ENCODE peak calls at places on chromosome 17, in ten cellular contexts. One of them, this sample, is unnamed.

GRCh38 chr17:30173649-30174048 is 57.0 kb downstream of the NSRP1 start:
- DNase-seq in neural progenitor cell: no peak
- DNase-seq in GF-D8: no peak
- DNase-seq in non-pigmented ciliary epithelial cell: no peak
- DNase-seq in IMR-90: no peak
- DNase-seq in neural crest cell: no peak
- DNase-seq in RPMI7951: no peak
- DNase-seq in BJ: no peak
- DNase-seq in EL: no peak
- DNase-seq in GM23248: no peak
- DNase-seq in this sample: no peak

GRCh38 chr17:64147110-64148016 is 17.4 kb upstream of the ERN1 start:
- DNase-seq in BJ: no peak
- DNase-seq in IMR-90: no peak
- DNase-seq in RPMI7951: no peak
- DNase-seq in neural progenitor cell: no peak
- DNase-seq in neural crest cell: no peak
- DNase-seq in GM23248: peak
- DNase-seq in non-pigmented ciliary epithelial cell: no peak
- DNase-seq in GF-D8: no peak
- DNase-seq in EL: peak
- DNase-seq in this sample: no peak

GRCh38 chr17:8532021-8532420 is 96.3 kb downstream of the NDEL1 start:
- DNase-seq in GF-D8: no peak
- DNase-seq in GM23248: peak
- DNase-seq in neural crest cell: no peak
- DNase-seq in BJ: no peak
- DNase-seq in IMR-90: peak
- DNase-seq in EL: no peak
- DNase-seq in RPMI7951: no peak
- DNase-seq in non-pigmented ciliary epithelial cell: no peak
- DNase-seq in neural progenitor cell: no peak
- DNase-seq in this sample: no peak

GRCh38 chr17:37488009-37488604 is 1.6 kb upstream of the DUSP14 start:
- DNase-seq in IMR-90: peak
- DNase-seq in GM23248: peak
- DNase-seq in non-pigmented ciliary epithelial cell: peak
- DNase-seq in RPMI7951: peak
- DNase-seq in neural crest cell: no peak
- DNase-seq in BJ: peak
- DNase-seq in EL: peak
- DNase-seq in neural progenitor cell: peak
- DNase-seq in GF-D8: peak
- DNase-seq in this sample: peak

GRCh38 chr17:29400818-29401217 is 10.7 kb downstream of the TAOK1 start:
- DNase-seq in non-pigmented ciliary epithelial cell: no peak
- DNase-seq in neural progenitor cell: no peak
- DNase-seq in GM23248: no peak
- DNase-seq in BJ: no peak
- DNase-seq in RPMI7951: no peak
- DNase-seq in EL: no peak
- DNase-seq in GF-D8: no peak
- DNase-seq in IMR-90: no peak
- DNase-seq in neural crest cell: no peak
- DNase-seq in this sample: no peak

GRCh38 chr17:61536417-61536955 is 54.5 kb downstream of the NACA2 start:
- DNase-seq in RPMI7951: peak
- DNase-seq in BJ: no peak
- DNase-seq in GF-D8: no peak
- DNase-seq in non-pigmented ciliary epithelial cell: no peak
- DNase-seq in neural crest cell: no peak
- DNase-seq in IMR-90: peak
- DNase-seq in GM23248: no peak
- DNase-seq in neural progenitor cell: no peak
- DNase-seq in EL: peak
- DNase-seq in this sample: peak

GRCh38 chr17:47685556-47686275 is 8.2 kb upstream of the TBKBP1 start:
- DNase-seq in neural crest cell: no peak
- DNase-seq in non-pigmented ciliary epithelial cell: no peak
- DNase-seq in EL: no peak
- DNase-seq in GM23248: peak
- DNase-seq in neural progenitor cell: no peak
- DNase-seq in BJ: no peak
- DNase-seq in IMR-90: peak
- DNase-seq in RPMI7951: no peak
- DNase-seq in GF-D8: no peak
- DNase-seq in this sample: no peak

GRCh38 chr17:58756246-58757161 is 850 bp downstream of the PPM1E start:
- DNase-seq in BJ: no peak
- DNase-seq in neural progenitor cell: peak
- DNase-seq in GM23248: peak
- DNase-seq in GF-D8: no peak
- DNase-seq in non-pigmented ciliary epithelial cell: no peak
- DNase-seq in EL: peak
- DNase-seq in IMR-90: no peak
- DNase-seq in neural crest cell: peak
- DNase-seq in RPMI7951: no peak
- DNase-seq in this sample: no peak

GRCh38 chr17:57407287-57408063 is 151.2 kb downstream of the MSI2 start:
- DNase-seq in RPMI7951: peak
- DNase-seq in neural progenitor cell: peak
- DNase-seq in IMR-90: no peak
- DNase-seq in GM23248: no peak
- DNase-seq in non-pigmented ciliary epithelial cell: no peak
- DNase-seq in GF-D8: no peak
- DNase-seq in neural crest cell: peak
- DNase-seq in EL: no peak
- DNase-seq in BJ: no peak
- DNase-seq in this sample: no peak

GRCh38 chr17:10652984-10653680 is 4.0 kb downstream of the MYH3 start:
- DNase-seq in BJ: no peak
- DNase-seq in neural crest cell: no peak
- DNase-seq in GM23248: no peak
- DNase-seq in GF-D8: peak
- DNase-seq in RPMI7951: peak
- DNase-seq in neural progenitor cell: no peak
- DNase-seq in IMR-90: no peak
- DNase-seq in non-pigmented ciliary epithelial cell: no peak
- DNase-seq in EL: no peak
- DNase-seq in this sample: no peak

GRCh38 chr17:9237053-9237410 is 215.7 kb downstream of the NTN1 start:
- DNase-seq in BJ: no peak
- DNase-seq in GF-D8: no peak
- DNase-seq in neural crest cell: no peak
- DNase-seq in neural progenitor cell: no peak
- DNase-seq in EL: no peak
- DNase-seq in RPMI7951: no peak
- DNase-seq in non-pigmented ciliary epithelial cell: no peak
- DNase-seq in IMR-90: no peak
- DNase-seq in GM23248: no peak
- DNase-seq in this sample: no peak

GRCh38 chr17:2138768-2139167 is 83.9 kb downstream of the HIC1 start:
- DNase-seq in GM23248: peak
- DNase-seq in BJ: no peak
- DNase-seq in neural progenitor cell: no peak
- DNase-seq in IMR-90: no peak
- DNase-seq in EL: peak
- DNase-seq in GF-D8: peak
- DNase-seq in RPMI7951: peak
- DNase-seq in non-pigmented ciliary epithelial cell: no peak
- DNase-seq in neural crest cell: no peak
- DNase-seq in this sample: peak

This sample was measured in H4.